ENCODE peak calls at places on chromosomes 1 and 21, in six cellular contexts. C, T, K, S, G and Z are unnamed samples.

GRCh38 chr1:114314098-114314497 is 160.4 kb upstream of the SYT6 start:
- DNase-seq in C (no peak), T (no peak), K (no peak), S (no peak), G (no peak), Z (no peak)

GRCh38 chr21:34808569-34809204 is 139.9 kb downstream of the CLIC6 start:
- DNase-seq in C (no peak), T (no peak), K (no peak), S (no peak), G (peak; percentile 27), Z (peak; percentile 68)

GRCh38 chr1:65429806-65430205 is 9.3 kb downstream of the LEPR start:
- DNase-seq in C (no peak), T (peak; percentile 55), K (no peak), S (no peak), G (peak; percentile 96), Z (peak; percentile 44)

GRCh38 chr1:33010946-33011731 is 25.5 kb downstream of the AK2 start:
- DNase-seq in C (no peak), T (no peak), K (no peak), S (no peak), G (peak; percentile 86), Z (no peak)

GRCh38 chr1:248703674-248704073 is 1.1 kb upstream of the OR14I1 start:
- DNase-seq in C (no peak), T (no peak), K (no peak), S (no peak), G (no peak), Z (no peak)

GRCh38 chr1:203323587-203323986 is 18.3 kb downstream of the BTG2 start:
- DNase-seq in C (no peak), T (no peak), K (no peak), S (no peak), G (no peak), Z (no peak)

GRCh38 chr1:207500306-207500705 is 4.3 kb downstream of the CR1 start:
- DNase-seq in C (no peak), T (no peak), K (no peak), S (no peak), G (no peak), Z (no peak)

GRCh38 chr1:175314300-175314699 is 121.7 kb upstream of the KIAA0040 start:
- DNase-seq in C (no peak), T (no peak), K (no peak), S (no peak), G (no peak), Z (no peak)

GRCh38 chr21:43811262-43812105 is 22.1 kb downstream of the RRP1 start:
- DNase-seq in C (no peak), T (no peak), K (no peak), S (no peak), G (no peak), Z (peak; percentile 54)

GRCh38 chr1:46550751-46551231 is 656 bp downstream of the KNCN start:
- DNase-seq in C (no peak), T (no peak), K (no peak), S (no peak), G (no peak), Z (no peak)

GRCh38 chr1:240287722-240288121 is 196.0 kb downstream of the FMN2 start:
- DNase-seq in C (no peak), T (no peak), K (no peak), S (no peak), G (no peak), Z (no peak)

GRCh38 chr1:224500802-224501201 is 66.2 kb upstream of the WDR26 start:
- DNase-seq in C (no peak), T (no peak), K (no peak), S (no peak), G (peak; percentile 21), Z (peak; percentile 25)

GRCh38 chr1:97050501-97050900 is 328.9 kb downstream of the PTBP2 start:
- DNase-seq in C (peak; percentile 10), T (no peak), K (no peak), S (no peak), G (peak; percentile 62), Z (peak; percentile 23)

DNA sequence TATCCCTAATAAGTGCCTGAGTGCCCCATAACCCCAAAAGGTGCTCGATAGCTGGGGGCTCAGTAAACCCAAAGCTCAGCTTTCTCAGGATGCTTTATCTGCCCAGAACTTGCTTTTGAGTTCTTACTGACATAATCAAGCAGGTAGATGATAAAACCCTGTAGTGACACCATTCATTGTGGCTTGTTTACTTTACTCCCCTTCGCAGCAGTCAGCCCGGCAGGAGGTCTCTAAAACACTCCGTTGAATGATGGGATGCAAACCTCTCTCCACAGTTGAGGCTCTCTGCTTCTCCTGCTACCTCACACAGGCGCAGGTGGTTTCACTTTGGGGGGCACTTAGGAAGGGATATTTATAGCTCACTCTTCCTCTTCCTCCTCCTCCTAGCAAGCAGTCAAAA is 349.4 kb downstream of the HLX start:
- DNase-seq in C (no peak), T (no peak), K (peak; percentile 57), S (no peak), G (no peak), Z (no peak)
- TF ChIP-seq MAX in C (no peak), T (no peak), K (no peak), S (no peak), G (no peak), Z (no peak)

GRCh38 chr21:45303111-45303615 is 15.5 kb upstream of the POFUT2 start:
- DNase-seq in C (no peak), T (no peak), K (no peak), S (no peak), G (no peak), Z (no peak)
- TF ChIP-seq POLR2A in C (no peak), T (no peak), K (no peak), S (no peak), G (no peak), Z (no peak)

GRCh38 chr1:56418047-56418680 is 161.2 kb downstream of the PLPP3 start:
- DNase-seq in C (no peak), T (no peak), K (no peak), S (no peak), G (no peak), Z (no peak)
- TF ChIP-seq MAX in C (no peak), T (no peak), K (no peak), S (no peak), G (no peak), Z (no peak)

GRCh38 chr1:228846952-228847351 is 111.7 kb downstream of the RHOU start:
- DNase-seq in C (no peak), T (no peak), K (peak; percentile 22), S (no peak), G (no peak), Z (no peak)
- TF ChIP-seq POLR2A in C (no peak), T (no peak), K (no peak), S (no peak), G (no peak), Z (no peak)

GRCh38 chr1:19682901-19683300 is 18.2 kb downstream of the HTR6 start:
- DNase-seq in C (no peak), T (no peak), K (no peak), S (no peak), G (no peak), Z (no peak)
- TF ChIP-seq MAX in C (no peak), T (no peak), K (no peak), S (no peak), G (no peak), Z (no peak)

DNA sequence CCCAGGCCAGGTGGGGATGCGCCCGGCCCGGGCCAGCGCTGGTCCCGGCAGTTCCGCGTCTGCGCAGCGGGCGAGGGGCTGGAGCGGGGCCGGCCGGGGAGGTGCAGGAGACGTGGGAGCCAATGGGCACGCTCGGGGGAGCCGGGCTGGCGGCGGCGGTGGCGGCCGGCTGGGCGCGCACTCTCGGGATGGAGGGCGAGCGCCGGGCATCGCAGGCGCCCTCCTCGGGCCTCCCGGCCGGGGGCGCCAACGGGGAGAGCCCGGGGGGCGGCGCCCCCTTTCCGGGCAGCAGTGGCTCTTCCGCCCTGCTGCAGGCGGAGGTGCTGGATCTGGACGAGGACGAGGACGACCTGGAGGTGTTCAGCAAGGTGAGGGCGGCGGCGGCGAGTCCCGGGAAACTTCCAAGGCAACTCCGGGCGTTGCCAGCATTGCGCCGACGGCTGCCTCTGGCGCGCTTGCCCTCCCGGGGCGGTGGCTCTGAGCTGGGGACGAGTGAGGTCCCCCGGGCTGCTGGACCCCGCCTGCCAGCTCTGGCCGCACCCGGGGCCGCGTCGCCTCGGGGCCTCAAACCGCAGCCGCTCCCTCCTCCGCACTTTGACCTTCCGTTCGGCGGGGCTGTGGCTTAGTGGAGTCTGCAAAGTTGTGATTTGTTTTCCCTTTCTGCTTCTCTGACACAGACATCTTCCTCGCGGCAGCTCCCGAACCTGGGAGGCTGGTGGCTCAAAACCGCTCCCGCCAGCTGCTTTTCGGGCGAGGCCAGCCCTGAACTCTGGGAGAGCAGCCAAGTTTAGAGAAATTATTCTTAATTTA is at the start of gene SNX7:
- DNase-seq in C (peak; percentile 32), T (peak; percentile 59), K (peak; percentile 87), S (no peak), G (peak; percentile 83), Z (peak; percentile 19)
- TF ChIP-seq POLR2A in C (no peak), T (no peak), K (peak; percentile 52), S (no peak), G (no peak), Z (no peak)

GRCh38 chr1:243924188-243924587 is 74.1 kb upstream of the AKT3 start:
- DNase-seq in C (no peak), T (no peak), K (no peak), S (no peak), G (no peak), Z (no peak)

GRCh38 chr1:243923292-243924171 is 73.5 kb upstream of the AKT3 start:
- DNase-seq in C (no peak), T (no peak), K (no peak), S (no peak), G (no peak), Z (no peak)

GRCh38 chr1:243926803-243927245 is 76.8 kb upstream of the AKT3 start:
- DNase-seq in C (peak; percentile 15), T (peak; percentile 70), K (no peak), S (no peak), G (peak; percentile 96), Z (no peak)

GRCh38 chr1:243926299-243926698 is 76.3 kb upstream of the AKT3 start:
- DNase-seq in C (no peak), T (no peak), K (no peak), S (no peak), G (no peak), Z (no peak)

GRCh38 chr1:243924588-243925349 is 74.7 kb upstream of the AKT3 start:
- DNase-seq in C (no peak), T (no peak), K (no peak), S (no peak), G (peak; percentile 14), Z (peak; percentile 39)
- TF ChIP-seq MAX in C (no peak), T (no peak), K (no peak), S (no peak), G (no peak), Z (no peak)